ENCODE peak calls at places on chromosomes 5 and 9, in ten cellular contexts. G, X, Q, Z, B, D, R, K, O and S are unnamed samples.

GRCh38 chr9:18014556-18014955 is 435.7 kb downstream of the SH3GL2 start:
- DNase-seq in Q (no peak), K (no peak), X (no peak), D (no peak), O (no peak), R (no peak), B (no peak), Z (no peak), G (no peak), S (no peak)

GRCh38 chr5:148306446-148306845 is 5.8 kb upstream of the SPINK7 start:
- DNase-seq in G (no peak), X (no peak), R (no peak), K (no peak), Z (no peak), Q (no peak), B (no peak), O (no peak), D (no peak), S (no peak)

GRCh38 chr9:95044731-95045508 is 272.6 kb downstream of the FANCC start:
- DNase-seq in B (no peak), X (no peak), O (peak), D (peak), K (peak), Z (no peak), Q (no peak), R (no peak), G (no peak), S (no peak)

GRCh38 chr9:13388157-13388556 is 108.7 kb upstream of the MPDZ start:
- DNase-seq in D (no peak), K (no peak), R (no peak), Z (peak), G (no peak), Q (no peak), O (no peak), X (peak), B (no peak), S (no peak)

GRCh38 chr9:110575169-110575568 is 4.4 kb downstream of the SVEP1 start:
- DNase-seq in B (no peak), G (no peak), Z (no peak), D (no peak), K (no peak), O (no peak), Q (no peak), R (no peak), X (no peak), S (no peak)

GRCh38 chr5:69078921-69079537 is 14.8 kb upstream of the SLC30A5 start:
- DNase-seq in Z (no peak), D (no peak), X (no peak), O (no peak), K (no peak), G (no peak), B (no peak), R (no peak), Q (no peak), S (no peak)

GRCh38 chr5:175859916-175860315 is 11.5 kb upstream of the CPLX2 start:
- DNase-seq in Q (no peak), O (no peak), K (no peak), D (no peak), B (no peak), X (no peak), R (no peak), G (no peak), Z (no peak), S (no peak)

GRCh38 chr9:125659201-125659840 is 47.7 kb downstream of the MAPKAP1 start:
- DNase-seq in B (no peak), Z (no peak), R (no peak), Q (no peak), O (no peak), D (no peak), X (no peak), K (no peak), G (no peak), S (no peak)

GRCh38 chr9:137589441-137590122 is 730 bp downstream of the ZMYND19 start:
- DNase-seq in K (peak), D (peak), Z (peak), R (peak), O (no peak), B (peak), X (peak), Q (peak), G (peak), S (no peak)

GRCh38 chr5:167294861-167295685 is 996.4 kb upstream of the WWC1 start:
- DNase-seq in R (no peak), Z (peak), X (peak), B (no peak), G (no peak), K (no peak), D (no peak), O (no peak), Q (no peak), S (no peak)

GRCh38 chr5:53246042-53246836 is 136.7 kb upstream of the MOCS2 start:
- DNase-seq in B (peak), Z (peak), K (no peak), O (no peak), X (peak), R (no peak), Q (no peak), D (no peak), G (no peak), S (no peak)

GRCh38 chr5:17185776-17186175 is 31.7 kb upstream of the BASP1 start:
- DNase-seq in B (no peak), R (no peak), K (no peak), Z (peak), D (no peak), G (no peak), Q (no peak), O (no peak), X (peak), S (no peak)

GRCh38 chr5:136202800-136203199 is 9.8 kb upstream of the SMIM32 start:
- DNase-seq in X (no peak), B (no peak), Q (no peak), R (no peak), D (peak), G (no peak), K (no peak), O (peak), Z (no peak), S (no peak)

GRCh38 chr5:173479711-173480110 is 136.7 kb downstream of the BOD1 start:
- DNase-seq in O (no peak), Z (no peak), K (no peak), B (no peak), G (no peak), X (no peak), R (no peak), Q (no peak), D (no peak), S (no peak)

GRCh38 chr9:86718373-86718772 is 228.9 kb downstream of the GAS1 start:
- DNase-seq in B (no peak), Z (no peak), O (no peak), Q (no peak), R (no peak), X (no peak), D (no peak), K (no peak), G (no peak), S (no peak)

GRCh38 chr5:34687269-34688011 is 31.3 kb downstream of the RAI14 start:
- DNase-seq in G (no peak), O (no peak), D (no peak), Z (no peak), Q (no peak), B (peak), X (peak), R (no peak), K (no peak), S (no peak)

GRCh38 chr5:57302164-57302563 is 128.3 kb downstream of the GPBP1 start:
- DNase-seq in Q (no peak), X (peak), Z (no peak), D (no peak), B (peak), K (no peak), R (peak), G (no peak), O (no peak), S (no peak)

GRCh38 chr5:89901983-89902382 is 507.6 kb downstream of the CETN3 start:
- DNase-seq in G (no peak), O (no peak), B (no peak), Q (no peak), R (no peak), Z (no peak), K (no peak), D (no peak), X (peak), S (no peak)

GRCh38 chr9:123157216-123157615 is 111.2 kb downstream of the STRBP start:
- DNase-seq in Q (no peak), R (no peak), B (no peak), X (no peak), K (no peak), D (no peak), G (no peak), Z (no peak), O (no peak), S (no peak)

GRCh38 chr9:128081052-128081451 is 13.0 kb downstream of the SLC25A25 start:
- DNase-seq in O (no peak), Z (peak), G (no peak), D (peak), K (peak), Q (no peak), X (peak), R (no peak), B (peak), S (no peak)

GRCh38 chr9:135864447-135865049 is 42.8 kb downstream of the CAMSAP1 start:
- DNase-seq in K (no peak), X (peak), Q (peak), B (peak), Z (peak), D (peak), O (peak), R (peak), G (peak), S (peak)

GRCh38 chr5:118778951-118779350 is 209.4 kb downstream of the DTWD2 start:
- DNase-seq in K (no peak), Z (no peak), X (no peak), B (no peak), D (no peak), R (no peak), Q (no peak), O (no peak), G (no peak), S (no peak)

GRCh38 chr5:359301-359897 is 37.9 kb downstream of the AHRR start:
- DNase-seq in G (no peak), X (no peak), O (no peak), Q (no peak), R (no peak), B (no peak), Z (no peak), K (no peak), D (no peak), S (no peak)

GRCh38 chr5:168296687-168297086 is 5.2 kb downstream of the WWC1 start:
- DNase-seq in B (no peak), G (no peak), D (no peak), Z (no peak), R (no peak), O (no peak), Q (no peak), K (no peak), X (no peak), S (no peak)

GRCh38 chr5:38680094-38680765 is 123.8 kb upstream of the LIFR start:
- DNase-seq in D (no peak), B (no peak), R (no peak), K (no peak), O (no peak), Z (no peak), X (no peak), Q (no peak), G (no peak), S (no peak)

GRCh38 chr9:78552802-78553201 is 255.9 kb downstream of the PSAT1 start:
- DNase-seq in B (no peak), X (no peak), R (no peak), K (no peak), Q (no peak), D (no peak), G (no peak), Z (no peak), O (no peak), S (no peak)

GRCh38 chr5:87754009-87754757 is 341.5 kb upstream of the CCNH start:
- DNase-seq in K (no peak), Z (no peak), D (no peak), R (no peak), O (no peak), G (no peak), B (no peak), Q (no peak), X (no peak), S (no peak)

GRCh38 chr5:159178978-159179377 is 30.4 kb downstream of the RNF145 start:
- DNase-seq in B (peak), K (no peak), X (peak), D (no peak), Z (peak), R (no peak), O (no peak), Q (no peak), G (no peak), S (no peak)

GRCh38 chr5:600551-601541 is 11.3 kb upstream of the CEP72 start:
- DNase-seq in Q (no peak), G (no peak), X (no peak), Z (no peak), D (no peak), O (no peak), B (no peak), K (peak), R (no peak), S (no peak)

GRCh38 chr5:116524966-116525365 is 49.7 kb downstream of the SEMA6A start:
- DNase-seq in K (no peak), G (no peak), R (no peak), O (no peak), Z (no peak), Q (no peak), B (no peak), D (no peak), X (no peak), S (no peak)

GRCh38 chr5:43874772-43875171 is 271.8 kb downstream of the NNT start:
- DNase-seq in O (no peak), X (peak), D (no peak), B (peak), G (no peak), R (no peak), K (no peak), Z (peak), Q (no peak), S (no peak)

GRCh38 chr5:11733185-11733839 is 170.9 kb downstream of the CTNND2 start:
- DNase-seq in B (no peak), G (no peak), R (no peak), D (no peak), Z (no peak), O (no peak), X (no peak), Q (no peak), K (no peak), S (no peak)

GRCh38 chr5:181281077-181281983 is 20.4 kb upstream of the TRIM52 start:
- DNase-seq in X (no peak), G (no peak), K (no peak), B (no peak), O (peak), D (peak), Q (no peak), R (no peak), Z (no peak), S (no peak)